ENCODE peak calls at places on chromosomes 1 and 21, in nine cellular contexts. One of them, this sample, is unnamed.

GRCh38 chr1:923991-924618 is 382 bp downstream of the SAMD11 start:
- DNase-seq in body of pancreas: no peak
- DNase-seq in SK-N-SH: peak; percentile 67
- DNase-seq in RWPE2: no peak
- DNase-seq in suprapubic skin: no peak
- DNase-seq in GM23338: no peak
- DNase-seq in tibial artery: no peak
- DNase-seq in ovary: no peak
- DNase-seq in testis: no peak
- DNase-seq in this sample: no peak

GRCh38 chr21:33031562-33031961 is 5.8 kb downstream of the OLIG2 start:
- DNase-seq in body of pancreas: no peak
- DNase-seq in SK-N-SH: no peak
- DNase-seq in RWPE2: no peak
- DNase-seq in suprapubic skin: no peak
- DNase-seq in GM23338: no peak
- DNase-seq in tibial artery: no peak
- DNase-seq in ovary: no peak
- DNase-seq in testis: no peak
- DNase-seq in this sample: no peak

GRCh38 chr21:33256019-33256418 is 10.1 kb upstream of the IL10RB start:
- DNase-seq in body of pancreas: no peak
- DNase-seq in SK-N-SH: no peak
- DNase-seq in RWPE2: no peak
- DNase-seq in suprapubic skin: no peak
- DNase-seq in GM23338: no peak
- DNase-seq in tibial artery: no peak
- DNase-seq in ovary: no peak
- DNase-seq in testis: no peak
- DNase-seq in this sample: no peak

GRCh38 chr1:164637461-164638375 is 78.7 kb downstream of the PBX1 start:
- DNase-seq in body of pancreas: peak; percentile 87
- DNase-seq in SK-N-SH: peak; percentile 81
- DNase-seq in RWPE2: no peak
- DNase-seq in suprapubic skin: no peak
- DNase-seq in GM23338: no peak
- DNase-seq in tibial artery: peak; percentile 80
- DNase-seq in ovary: no peak
- DNase-seq in testis: no peak
- DNase-seq in this sample: peak; percentile 68

GRCh38 chr1:216450252-216450651 is 27.0 kb upstream of the USH2A start:
- DNase-seq in body of pancreas: no peak
- DNase-seq in SK-N-SH: no peak
- DNase-seq in RWPE2: no peak
- DNase-seq in suprapubic skin: no peak
- DNase-seq in GM23338: no peak
- DNase-seq in tibial artery: no peak
- DNase-seq in ovary: no peak
- DNase-seq in testis: no peak
- DNase-seq in this sample: no peak

GRCh38 chr21:32131960-32132359 is 146.9 kb downstream of the MIS18A start:
- DNase-seq in body of pancreas: no peak
- DNase-seq in SK-N-SH: no peak
- DNase-seq in RWPE2: no peak
- DNase-seq in suprapubic skin: no peak
- DNase-seq in GM23338: no peak
- DNase-seq in tibial artery: no peak
- DNase-seq in ovary: no peak
- DNase-seq in testis: no peak
- DNase-seq in this sample: no peak

GRCh38 chr1:159881930-159882839 is 17.8 kb downstream of the CFAP45 start:
- DNase-seq in body of pancreas: peak; percentile 84
- DNase-seq in SK-N-SH: peak; percentile 33
- DNase-seq in RWPE2: peak; percentile 98
- DNase-seq in suprapubic skin: peak; percentile 92
- DNase-seq in GM23338: no peak
- DNase-seq in tibial artery: no peak
- DNase-seq in ovary: peak; percentile 45
- DNase-seq in testis: peak; percentile 53
- DNase-seq in this sample: no peak

GRCh38 chr1:223248001-223248786 is 105.1 kb upstream of the TLR5 start:
- DNase-seq in body of pancreas: no peak
- DNase-seq in SK-N-SH: no peak
- DNase-seq in RWPE2: no peak
- DNase-seq in suprapubic skin: peak; percentile 38
- DNase-seq in GM23338: no peak
- DNase-seq in tibial artery: no peak
- DNase-seq in ovary: no peak
- DNase-seq in testis: no peak
- DNase-seq in this sample: no peak

GRCh38 chr1:160219062-160219929 is 14.1 kb downstream of the PEA15 start:
- DNase-seq in body of pancreas: peak; percentile 40
- DNase-seq in SK-N-SH: peak; percentile 55
- DNase-seq in RWPE2: no peak
- DNase-seq in suprapubic skin: no peak
- DNase-seq in GM23338: peak; percentile 86
- DNase-seq in tibial artery: peak; percentile 78
- DNase-seq in ovary: peak; percentile 40
- DNase-seq in testis: peak; percentile 69
- DNase-seq in this sample: peak; percentile 79

GRCh38 chr1:114286179-114286578 is 132.5 kb upstream of the SYT6 start:
- DNase-seq in body of pancreas: no peak
- DNase-seq in SK-N-SH: no peak
- DNase-seq in RWPE2: no peak
- DNase-seq in suprapubic skin: no peak
- DNase-seq in GM23338: peak; percentile 9
- DNase-seq in tibial artery: no peak
- DNase-seq in ovary: no peak
- DNase-seq in testis: no peak
- DNase-seq in this sample: no peak

GRCh38 chr1:99385852-99386251 is 121.6 kb downstream of the PLPPR4 start:
- DNase-seq in body of pancreas: no peak
- DNase-seq in SK-N-SH: no peak
- DNase-seq in RWPE2: no peak
- DNase-seq in suprapubic skin: no peak
- DNase-seq in GM23338: no peak
- DNase-seq in tibial artery: no peak
- DNase-seq in ovary: no peak
- DNase-seq in testis: no peak
- DNase-seq in this sample: no peak

GRCh38 chr1:216186131-216186530 is 237.1 kb downstream of the USH2A start:
- DNase-seq in body of pancreas: no peak
- DNase-seq in SK-N-SH: no peak
- DNase-seq in RWPE2: no peak
- DNase-seq in suprapubic skin: no peak
- DNase-seq in GM23338: no peak
- DNase-seq in tibial artery: no peak
- DNase-seq in ovary: no peak
- DNase-seq in testis: no peak
- DNase-seq in this sample: no peak

GRCh38 chr1:27332536-27333281 is 9.1 kb upstream of the SYTL1 start:
- DNase-seq in body of pancreas: peak; percentile 49
- DNase-seq in SK-N-SH: peak; percentile 87
- DNase-seq in RWPE2: no peak
- DNase-seq in suprapubic skin: no peak
- DNase-seq in GM23338: peak; percentile 85
- DNase-seq in tibial artery: no peak
- DNase-seq in ovary: no peak
- DNase-seq in testis: peak; percentile 57
- DNase-seq in this sample: peak; percentile 35

GRCh38 chr1:184933944-184934343 is 40.4 kb downstream of the NIBAN1 start:
- DNase-seq in body of pancreas: no peak
- DNase-seq in SK-N-SH: no peak
- DNase-seq in RWPE2: no peak
- DNase-seq in suprapubic skin: no peak
- DNase-seq in GM23338: no peak
- DNase-seq in tibial artery: no peak
- DNase-seq in ovary: no peak
- DNase-seq in testis: no peak
- DNase-seq in this sample: no peak

GRCh38 chr1:155082301-155082940 is 3.8 kb downstream of the EFNA3 start:
- DNase-seq in body of pancreas: no peak
- DNase-seq in SK-N-SH: no peak
- DNase-seq in RWPE2: no peak
- DNase-seq in suprapubic skin: no peak
- DNase-seq in GM23338: no peak
- DNase-seq in tibial artery: no peak
- DNase-seq in ovary: no peak
- DNase-seq in testis: no peak
- DNase-seq in this sample: no peak

DNA sequence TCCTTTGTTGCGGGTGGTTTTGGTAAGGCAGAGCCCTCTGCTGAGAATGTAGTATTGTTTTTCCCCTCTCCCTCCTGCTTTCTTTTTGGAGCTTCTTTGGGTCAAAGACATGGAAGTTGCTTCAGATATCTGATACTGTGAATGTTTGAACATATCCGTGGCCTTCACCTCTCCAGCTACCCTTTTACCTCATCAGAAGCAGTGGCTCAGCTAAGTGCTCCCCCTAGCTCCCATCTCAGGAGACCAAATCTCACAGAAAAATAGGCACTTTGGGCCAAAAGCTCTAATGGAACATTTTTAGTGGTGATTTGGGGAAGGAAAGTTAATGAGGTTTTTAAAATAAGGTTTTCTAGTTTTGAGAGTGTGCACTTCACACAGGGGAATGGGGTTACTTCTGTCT is 6.3 kb downstream of the TMEM200B start:
- DNase-seq in body of pancreas: no peak
- DNase-seq in SK-N-SH: no peak
- DNase-seq in RWPE2: no peak
- DNase-seq in suprapubic skin: no peak
- DNase-seq in GM23338: peak; percentile 52
- DNase-seq in tibial artery: no peak
- DNase-seq in ovary: no peak
- DNase-seq in testis: peak; percentile 61
- DNase-seq in this sample: no peak
- TF ChIP-seq CTCF in body of pancreas: no peak
- TF ChIP-seq CTCF in SK-N-SH: no peak
- TF ChIP-seq CTCF in RWPE2: peak; percentile 31
- TF ChIP-seq CTCF in suprapubic skin: no peak
- TF ChIP-seq CTCF in GM23338: peak; percentile 46
- TF ChIP-seq CTCF in tibial artery: no peak
- TF ChIP-seq CTCF in ovary: peak; percentile 16
- TF ChIP-seq CTCF in testis: peak; percentile 15
- TF ChIP-seq CTCF in this sample: no peak

GRCh38 chr1:204711947-204712701 is 26.6 kb upstream of the LRRN2 start:
- DNase-seq in body of pancreas: no peak
- DNase-seq in SK-N-SH: peak; percentile 58
- DNase-seq in RWPE2: no peak
- DNase-seq in suprapubic skin: no peak
- DNase-seq in GM23338: no peak
- DNase-seq in tibial artery: no peak
- DNase-seq in ovary: no peak
- DNase-seq in testis: peak; percentile 20
- DNase-seq in this sample: peak; percentile 55
- H3K27ac ChIP-seq in body of pancreas: no peak overlapping the region
- H3K27ac ChIP-seq in SK-N-SH: no peak overlapping the region
- H3K27ac ChIP-seq in RWPE2: no peak overlapping the region
- H3K27ac ChIP-seq in suprapubic skin: no peak overlapping the region
- H3K27ac ChIP-seq in GM23338: no peak overlapping the region
- H3K27ac ChIP-seq in tibial artery: no peak overlapping the region
- H3K27ac ChIP-seq in ovary: no peak overlapping the region
- H3K27ac ChIP-seq in testis: no peak overlapping the region
- H3K27ac ChIP-seq in this sample: no peak overlapping the region

GRCh38 chr1:3320246-3321152 is 134.0 kb upstream of the ARHGEF16 start:
- DNase-seq in body of pancreas: peak; percentile 90
- DNase-seq in SK-N-SH: no peak
- DNase-seq in RWPE2: no peak
- DNase-seq in suprapubic skin: no peak
- DNase-seq in GM23338: no peak
- DNase-seq in tibial artery: no peak
- DNase-seq in ovary: no peak
- DNase-seq in testis: no peak
- DNase-seq in this sample: no peak
- TF ChIP-seq CTCF in body of pancreas: no peak
- TF ChIP-seq CTCF in SK-N-SH: no peak
- TF ChIP-seq CTCF in RWPE2: peak; percentile 54
- TF ChIP-seq CTCF in suprapubic skin: no peak
- TF ChIP-seq CTCF in GM23338: no peak
- TF ChIP-seq CTCF in tibial artery: no peak
- TF ChIP-seq CTCF in ovary: no peak
- TF ChIP-seq CTCF in testis: no peak
- TF ChIP-seq CTCF in this sample: no peak

GRCh38 chr1:59410457-59410856 is 113.6 kb downstream of the FGGY start:
- DNase-seq in body of pancreas: no peak
- DNase-seq in SK-N-SH: no peak
- DNase-seq in RWPE2: no peak
- DNase-seq in suprapubic skin: no peak
- DNase-seq in GM23338: no peak
- DNase-seq in tibial artery: no peak
- DNase-seq in ovary: no peak
- DNase-seq in testis: no peak
- DNase-seq in this sample: no peak

GRCh38 chr1:59408608-59409007 is 111.7 kb downstream of the FGGY start:
- DNase-seq in body of pancreas: no peak
- DNase-seq in SK-N-SH: no peak
- DNase-seq in RWPE2: no peak
- DNase-seq in suprapubic skin: no peak
- DNase-seq in GM23338: no peak
- DNase-seq in tibial artery: no peak
- DNase-seq in ovary: no peak
- DNase-seq in testis: no peak
- DNase-seq in this sample: no peak

GRCh38 chr1:59411147-59411546 is 114.3 kb downstream of the FGGY start:
- DNase-seq in body of pancreas: no peak
- DNase-seq in SK-N-SH: no peak
- DNase-seq in RWPE2: no peak
- DNase-seq in suprapubic skin: no peak
- DNase-seq in GM23338: no peak
- DNase-seq in tibial artery: no peak
- DNase-seq in ovary: no peak
- DNase-seq in testis: no peak
- DNase-seq in this sample: no peak

GRCh38 chr1:59409525-59409924 is 112.6 kb downstream of the FGGY start:
- DNase-seq in body of pancreas: no peak
- DNase-seq in SK-N-SH: no peak
- DNase-seq in RWPE2: no peak
- DNase-seq in suprapubic skin: no peak
- DNase-seq in GM23338: no peak
- DNase-seq in tibial artery: no peak
- DNase-seq in ovary: no peak
- DNase-seq in testis: no peak
- DNase-seq in this sample: no peak

GRCh38 chr1:59409986-59410385 is 113.1 kb downstream of the FGGY start:
- DNase-seq in body of pancreas: no peak
- DNase-seq in SK-N-SH: no peak
- DNase-seq in RWPE2: no peak
- DNase-seq in suprapubic skin: no peak
- DNase-seq in GM23338: no peak
- DNase-seq in tibial artery: no peak
- DNase-seq in ovary: no peak
- DNase-seq in testis: no peak
- DNase-seq in this sample: no peak
- H3K27ac ChIP-seq in body of pancreas: no peak overlapping the region
- H3K27ac ChIP-seq in SK-N-SH: no peak overlapping the region
- H3K27ac ChIP-seq in RWPE2: no peak overlapping the region
- H3K27ac ChIP-seq in suprapubic skin: no peak overlapping the region
- H3K27ac ChIP-seq in GM23338: no peak overlapping the region
- H3K27ac ChIP-seq in tibial artery: no peak overlapping the region
- H3K27ac ChIP-seq in ovary: no peak overlapping the region
- H3K27ac ChIP-seq in testis: no peak overlapping the region
- H3K27ac ChIP-seq in this sample: no peak overlapping the region

This sample was measured in dorsolateral prefrontal cortex.